ENCODE peak calls at places on chromosomes 4 and X, in ten cellular contexts. One of them, this sample, is unnamed.

GRCh38 chrX:42686706-42687105 is 91.3 kb downstream of the PPP1R2C start:
- DNase-seq in suprapubic skin: no peak
- DNase-seq in adrenal gland: no peak
- DNase-seq in stimulated activated CD8-positive, alpha-beta memory T cell treated with anti-CD3 and anti-CD28 coated beads, Interleukin-2, amount 100 ng/mL, for 1 hour: no peak
- DNase-seq in H4: no peak
- DNase-seq in KG1: no peak
- DNase-seq in stimulated activated CD4-positive, alpha-beta T cell treated with anti-CD3 and anti-CD28 coated beads, Interleukin-12 subunit alpha, Interleukin-12 subunit beta, amount 100 ng/mL, for 48 hours: no peak
- DNase-seq in astrocyte of the cerebellum: no peak
- DNase-seq in stimulated activated naive CD8-positive, alpha-beta T cell treated with anti-CD3 and anti-CD28 coated beads, Interleukin-15, Interleukin-2, amounts not matched to agents 100 U/mL and 50 U/mL, for 24 hours: no peak
- DNase-seq in smooth muscle cell of the brain vasculature: no peak
- DNase-seq in this sample: no peak

GRCh38 chr4:39908284-39908683 is 69.4 kb downstream of the PDS5A start:
- DNase-seq in suprapubic skin: no peak
- DNase-seq in stimulated activated CD8-positive, alpha-beta memory T cell treated with anti-CD3 and anti-CD28 coated beads, Interleukin-2, amount 100 ng/mL, for 1 hour: no peak
- DNase-seq in smooth muscle cell of the brain vasculature: no peak
- DNase-seq in astrocyte of the cerebellum: no peak
- DNase-seq in KG1: no peak
- DNase-seq in stimulated activated naive CD8-positive, alpha-beta T cell treated with anti-CD3 and anti-CD28 coated beads, Interleukin-15, Interleukin-2, amounts not matched to agents 100 U/mL and 50 U/mL, for 24 hours: no peak
- DNase-seq in adrenal gland: no peak
- DNase-seq in stimulated activated CD4-positive, alpha-beta T cell treated with anti-CD3 and anti-CD28 coated beads, Interleukin-12 subunit alpha, Interleukin-12 subunit beta, amount 100 ng/mL, for 48 hours: no peak
- DNase-seq in H4: no peak
- DNase-seq in this sample: no peak

GRCh38 chrX:107747596-107748161 is 27.9 kb downstream of the TSC22D3 start:
- DNase-seq in astrocyte of the cerebellum: no peak
- DNase-seq in KG1: no peak
- DNase-seq in H4: no peak
- DNase-seq in smooth muscle cell of the brain vasculature: no peak
- DNase-seq in suprapubic skin: no peak
- DNase-seq in stimulated activated naive CD8-positive, alpha-beta T cell treated with anti-CD3 and anti-CD28 coated beads, Interleukin-15, Interleukin-2, amounts not matched to agents 100 U/mL and 50 U/mL, for 24 hours: no peak
- DNase-seq in adrenal gland: no peak
- DNase-seq in stimulated activated CD4-positive, alpha-beta T cell treated with anti-CD3 and anti-CD28 coated beads, Interleukin-12 subunit alpha, Interleukin-12 subunit beta, amount 100 ng/mL, for 48 hours: no peak
- DNase-seq in stimulated activated CD8-positive, alpha-beta memory T cell treated with anti-CD3 and anti-CD28 coated beads, Interleukin-2, amount 100 ng/mL, for 1 hour: no peak
- DNase-seq in this sample: peak

GRCh38 chr4:77002321-77002720 is 52.8 kb downstream of the SEPTIN11 start:
- DNase-seq in H4: no peak
- DNase-seq in astrocyte of the cerebellum: no peak
- DNase-seq in adrenal gland: no peak
- DNase-seq in KG1: no peak
- DNase-seq in suprapubic skin: no peak
- DNase-seq in stimulated activated CD4-positive, alpha-beta T cell treated with anti-CD3 and anti-CD28 coated beads, Interleukin-12 subunit alpha, Interleukin-12 subunit beta, amount 100 ng/mL, for 48 hours: no peak
- DNase-seq in stimulated activated CD8-positive, alpha-beta memory T cell treated with anti-CD3 and anti-CD28 coated beads, Interleukin-2, amount 100 ng/mL, for 1 hour: no peak
- DNase-seq in stimulated activated naive CD8-positive, alpha-beta T cell treated with anti-CD3 and anti-CD28 coated beads, Interleukin-15, Interleukin-2, amounts not matched to agents 100 U/mL and 50 U/mL, for 24 hours: no peak
- DNase-seq in smooth muscle cell of the brain vasculature: no peak
- DNase-seq in this sample: peak

GRCh38 chr4:114364857-114365256 is 233.8 kb upstream of the UGT8 start:
- DNase-seq in smooth muscle cell of the brain vasculature: no peak
- DNase-seq in stimulated activated CD8-positive, alpha-beta memory T cell treated with anti-CD3 and anti-CD28 coated beads, Interleukin-2, amount 100 ng/mL, for 1 hour: no peak
- DNase-seq in adrenal gland: no peak
- DNase-seq in stimulated activated naive CD8-positive, alpha-beta T cell treated with anti-CD3 and anti-CD28 coated beads, Interleukin-15, Interleukin-2, amounts not matched to agents 100 U/mL and 50 U/mL, for 24 hours: no peak
- DNase-seq in H4: peak
- DNase-seq in suprapubic skin: no peak
- DNase-seq in stimulated activated CD4-positive, alpha-beta T cell treated with anti-CD3 and anti-CD28 coated beads, Interleukin-12 subunit alpha, Interleukin-12 subunit beta, amount 100 ng/mL, for 48 hours: no peak
- DNase-seq in KG1: no peak
- DNase-seq in astrocyte of the cerebellum: no peak
- DNase-seq in this sample: peak

GRCh38 chr4:67152976-67153375 is 392.3 kb downstream of the CENPC start:
- DNase-seq in suprapubic skin: no peak
- DNase-seq in adrenal gland: no peak
- DNase-seq in stimulated activated CD8-positive, alpha-beta memory T cell treated with anti-CD3 and anti-CD28 coated beads, Interleukin-2, amount 100 ng/mL, for 1 hour: no peak
- DNase-seq in H4: no peak
- DNase-seq in astrocyte of the cerebellum: no peak
- DNase-seq in smooth muscle cell of the brain vasculature: no peak
- DNase-seq in KG1: no peak
- DNase-seq in stimulated activated naive CD8-positive, alpha-beta T cell treated with anti-CD3 and anti-CD28 coated beads, Interleukin-15, Interleukin-2, amounts not matched to agents 100 U/mL and 50 U/mL, for 24 hours: no peak
- DNase-seq in stimulated activated CD4-positive, alpha-beta T cell treated with anti-CD3 and anti-CD28 coated beads, Interleukin-12 subunit alpha, Interleukin-12 subunit beta, amount 100 ng/mL, for 48 hours: no peak
- DNase-seq in this sample: no peak

GRCh38 chr4:7392438-7393374 is 42.0 kb downstream of the PSAPL1 start:
- DNase-seq in stimulated activated CD4-positive, alpha-beta T cell treated with anti-CD3 and anti-CD28 coated beads, Interleukin-12 subunit alpha, Interleukin-12 subunit beta, amount 100 ng/mL, for 48 hours: no peak
- DNase-seq in stimulated activated CD8-positive, alpha-beta memory T cell treated with anti-CD3 and anti-CD28 coated beads, Interleukin-2, amount 100 ng/mL, for 1 hour: no peak
- DNase-seq in H4: no peak
- DNase-seq in suprapubic skin: peak
- DNase-seq in stimulated activated naive CD8-positive, alpha-beta T cell treated with anti-CD3 and anti-CD28 coated beads, Interleukin-15, Interleukin-2, amounts not matched to agents 100 U/mL and 50 U/mL, for 24 hours: no peak
- DNase-seq in KG1: no peak
- DNase-seq in astrocyte of the cerebellum: peak
- DNase-seq in smooth muscle cell of the brain vasculature: no peak
- DNase-seq in adrenal gland: no peak
- DNase-seq in this sample: no peak

GRCh38 chr4:2829933-2830451 is 13.7 kb upstream of the ADD1 start:
- DNase-seq in smooth muscle cell of the brain vasculature: no peak
- DNase-seq in stimulated activated CD8-positive, alpha-beta memory T cell treated with anti-CD3 and anti-CD28 coated beads, Interleukin-2, amount 100 ng/mL, for 1 hour: no peak
- DNase-seq in astrocyte of the cerebellum: no peak
- DNase-seq in adrenal gland: no peak
- DNase-seq in stimulated activated CD4-positive, alpha-beta T cell treated with anti-CD3 and anti-CD28 coated beads, Interleukin-12 subunit alpha, Interleukin-12 subunit beta, amount 100 ng/mL, for 48 hours: no peak
- DNase-seq in KG1: no peak
- DNase-seq in suprapubic skin: peak
- DNase-seq in H4: no peak
- DNase-seq in stimulated activated naive CD8-positive, alpha-beta T cell treated with anti-CD3 and anti-CD28 coated beads, Interleukin-15, Interleukin-2, amounts not matched to agents 100 U/mL and 50 U/mL, for 24 hours: no peak
- DNase-seq in this sample: no peak

GRCh38 chr4:21134994-21135393 is 434.7 kb downstream of the PACRGL start:
- DNase-seq in astrocyte of the cerebellum: peak
- DNase-seq in H4: peak
- DNase-seq in stimulated activated naive CD8-positive, alpha-beta T cell treated with anti-CD3 and anti-CD28 coated beads, Interleukin-15, Interleukin-2, amounts not matched to agents 100 U/mL and 50 U/mL, for 24 hours: no peak
- DNase-seq in smooth muscle cell of the brain vasculature: no peak
- DNase-seq in stimulated activated CD4-positive, alpha-beta T cell treated with anti-CD3 and anti-CD28 coated beads, Interleukin-12 subunit alpha, Interleukin-12 subunit beta, amount 100 ng/mL, for 48 hours: no peak
- DNase-seq in adrenal gland: no peak
- DNase-seq in suprapubic skin: no peak
- DNase-seq in stimulated activated CD8-positive, alpha-beta memory T cell treated with anti-CD3 and anti-CD28 coated beads, Interleukin-2, amount 100 ng/mL, for 1 hour: no peak
- DNase-seq in KG1: no peak
- DNase-seq in this sample: no peak

GRCh38 chrX:30308263-30309138 is 689 bp downstream of the NR0B1 start:
- DNase-seq in adrenal gland: peak
- DNase-seq in smooth muscle cell of the brain vasculature: no peak
- DNase-seq in KG1: no peak
- DNase-seq in suprapubic skin: no peak
- DNase-seq in stimulated activated CD4-positive, alpha-beta T cell treated with anti-CD3 and anti-CD28 coated beads, Interleukin-12 subunit alpha, Interleukin-12 subunit beta, amount 100 ng/mL, for 48 hours: no peak
- DNase-seq in H4: no peak
- DNase-seq in stimulated activated CD8-positive, alpha-beta memory T cell treated with anti-CD3 and anti-CD28 coated beads, Interleukin-2, amount 100 ng/mL, for 1 hour: no peak
- DNase-seq in stimulated activated naive CD8-positive, alpha-beta T cell treated with anti-CD3 and anti-CD28 coated beads, Interleukin-15, Interleukin-2, amounts not matched to agents 100 U/mL and 50 U/mL, for 24 hours: peak
- DNase-seq in astrocyte of the cerebellum: no peak
- DNase-seq in this sample: no peak

GRCh38 chr4:177442623-177443155 is 452 bp upstream of the AGA start:
- DNase-seq in KG1: peak
- DNase-seq in suprapubic skin: no peak
- DNase-seq in astrocyte of the cerebellum: no peak
- DNase-seq in H4: no peak
- DNase-seq in stimulated activated naive CD8-positive, alpha-beta T cell treated with anti-CD3 and anti-CD28 coated beads, Interleukin-15, Interleukin-2, amounts not matched to agents 100 U/mL and 50 U/mL, for 24 hours: peak
- DNase-seq in stimulated activated CD4-positive, alpha-beta T cell treated with anti-CD3 and anti-CD28 coated beads, Interleukin-12 subunit alpha, Interleukin-12 subunit beta, amount 100 ng/mL, for 48 hours: no peak
- DNase-seq in smooth muscle cell of the brain vasculature: no peak
- DNase-seq in stimulated activated CD8-positive, alpha-beta memory T cell treated with anti-CD3 and anti-CD28 coated beads, Interleukin-2, amount 100 ng/mL, for 1 hour: no peak
- DNase-seq in adrenal gland: peak
- DNase-seq in this sample: no peak

GRCh38 chrX:153635788-153636668 is 11.0 kb upstream of the DUSP9 start:
- DNase-seq in suprapubic skin: no peak
- DNase-seq in stimulated activated CD8-positive, alpha-beta memory T cell treated with anti-CD3 and anti-CD28 coated beads, Interleukin-2, amount 100 ng/mL, for 1 hour: no peak
- DNase-seq in KG1: no peak
- DNase-seq in astrocyte of the cerebellum: no peak
- DNase-seq in H4: peak
- DNase-seq in smooth muscle cell of the brain vasculature: no peak
- DNase-seq in stimulated activated naive CD8-positive, alpha-beta T cell treated with anti-CD3 and anti-CD28 coated beads, Interleukin-15, Interleukin-2, amounts not matched to agents 100 U/mL and 50 U/mL, for 24 hours: peak
- DNase-seq in stimulated activated CD4-positive, alpha-beta T cell treated with anti-CD3 and anti-CD28 coated beads, Interleukin-12 subunit alpha, Interleukin-12 subunit beta, amount 100 ng/mL, for 48 hours: no peak
- DNase-seq in adrenal gland: no peak
- DNase-seq in this sample: no peak

GRCh38 chrX:74160358-74160757 is 143.6 kb upstream of the ZCCHC13 start:
- DNase-seq in stimulated activated CD8-positive, alpha-beta memory T cell treated with anti-CD3 and anti-CD28 coated beads, Interleukin-2, amount 100 ng/mL, for 1 hour: no peak
- DNase-seq in adrenal gland: no peak
- DNase-seq in astrocyte of the cerebellum: no peak
- DNase-seq in smooth muscle cell of the brain vasculature: no peak
- DNase-seq in KG1: no peak
- DNase-seq in suprapubic skin: no peak
- DNase-seq in H4: no peak
- DNase-seq in stimulated activated naive CD8-positive, alpha-beta T cell treated with anti-CD3 and anti-CD28 coated beads, Interleukin-15, Interleukin-2, amounts not matched to agents 100 U/mL and 50 U/mL, for 24 hours: no peak
- DNase-seq in stimulated activated CD4-positive, alpha-beta T cell treated with anti-CD3 and anti-CD28 coated beads, Interleukin-12 subunit alpha, Interleukin-12 subunit beta, amount 100 ng/mL, for 48 hours: no peak
- DNase-seq in this sample: no peak

GRCh38 chr4:76488905-76489798 is 54.1 kb downstream of the SHROOM3 start:
- DNase-seq in KG1: no peak
- DNase-seq in stimulated activated CD4-positive, alpha-beta T cell treated with anti-CD3 and anti-CD28 coated beads, Interleukin-12 subunit alpha, Interleukin-12 subunit beta, amount 100 ng/mL, for 48 hours: no peak
- DNase-seq in suprapubic skin: no peak
- DNase-seq in adrenal gland: no peak
- DNase-seq in stimulated activated CD8-positive, alpha-beta memory T cell treated with anti-CD3 and anti-CD28 coated beads, Interleukin-2, amount 100 ng/mL, for 1 hour: no peak
- DNase-seq in smooth muscle cell of the brain vasculature: no peak
- DNase-seq in stimulated activated naive CD8-positive, alpha-beta T cell treated with anti-CD3 and anti-CD28 coated beads, Interleukin-15, Interleukin-2, amounts not matched to agents 100 U/mL and 50 U/mL, for 24 hours: no peak
- DNase-seq in H4: no peak
- DNase-seq in astrocyte of the cerebellum: no peak
- DNase-seq in this sample: no peak

GRCh38 chr4:138406881-138407280 is 164.7 kb upstream of the SLC7A11 start:
- DNase-seq in smooth muscle cell of the brain vasculature: no peak
- DNase-seq in stimulated activated CD8-positive, alpha-beta memory T cell treated with anti-CD3 and anti-CD28 coated beads, Interleukin-2, amount 100 ng/mL, for 1 hour: no peak
- DNase-seq in KG1: no peak
- DNase-seq in adrenal gland: no peak
- DNase-seq in stimulated activated naive CD8-positive, alpha-beta T cell treated with anti-CD3 and anti-CD28 coated beads, Interleukin-15, Interleukin-2, amounts not matched to agents 100 U/mL and 50 U/mL, for 24 hours: no peak
- DNase-seq in suprapubic skin: no peak
- DNase-seq in stimulated activated CD4-positive, alpha-beta T cell treated with anti-CD3 and anti-CD28 coated beads, Interleukin-12 subunit alpha, Interleukin-12 subunit beta, amount 100 ng/mL, for 48 hours: no peak
- DNase-seq in astrocyte of the cerebellum: no peak
- DNase-seq in H4: no peak
- DNase-seq in this sample: no peak

GRCh38 chr4:108247511-108248088 is 78.9 kb upstream of the LEF1 start:
- DNase-seq in stimulated activated naive CD8-positive, alpha-beta T cell treated with anti-CD3 and anti-CD28 coated beads, Interleukin-15, Interleukin-2, amounts not matched to agents 100 U/mL and 50 U/mL, for 24 hours: no peak
- DNase-seq in astrocyte of the cerebellum: no peak
- DNase-seq in adrenal gland: no peak
- DNase-seq in stimulated activated CD4-positive, alpha-beta T cell treated with anti-CD3 and anti-CD28 coated beads, Interleukin-12 subunit alpha, Interleukin-12 subunit beta, amount 100 ng/mL, for 48 hours: no peak
- DNase-seq in stimulated activated CD8-positive, alpha-beta memory T cell treated with anti-CD3 and anti-CD28 coated beads, Interleukin-2, amount 100 ng/mL, for 1 hour: no peak
- DNase-seq in H4: peak
- DNase-seq in smooth muscle cell of the brain vasculature: no peak
- DNase-seq in suprapubic skin: no peak
- DNase-seq in KG1: peak
- DNase-seq in this sample: peak

GRCh38 chr4:124635331-124635730 is 77.2 kb downstream of the ANKRD50 start:
- DNase-seq in stimulated activated CD8-positive, alpha-beta memory T cell treated with anti-CD3 and anti-CD28 coated beads, Interleukin-2, amount 100 ng/mL, for 1 hour: no peak
- DNase-seq in adrenal gland: no peak
- DNase-seq in stimulated activated CD4-positive, alpha-beta T cell treated with anti-CD3 and anti-CD28 coated beads, Interleukin-12 subunit alpha, Interleukin-12 subunit beta, amount 100 ng/mL, for 48 hours: no peak
- DNase-seq in H4: no peak
- DNase-seq in KG1: no peak
- DNase-seq in stimulated activated naive CD8-positive, alpha-beta T cell treated with anti-CD3 and anti-CD28 coated beads, Interleukin-15, Interleukin-2, amounts not matched to agents 100 U/mL and 50 U/mL, for 24 hours: no peak
- DNase-seq in astrocyte of the cerebellum: no peak
- DNase-seq in smooth muscle cell of the brain vasculature: no peak
- DNase-seq in suprapubic skin: no peak
- DNase-seq in this sample: no peak

GRCh38 chrX:129318375-129318774 is 204.9 kb downstream of the SMARCA1 start:
- DNase-seq in astrocyte of the cerebellum: no peak
- DNase-seq in H4: no peak
- DNase-seq in stimulated activated naive CD8-positive, alpha-beta T cell treated with anti-CD3 and anti-CD28 coated beads, Interleukin-15, Interleukin-2, amounts not matched to agents 100 U/mL and 50 U/mL, for 24 hours: peak
- DNase-seq in stimulated activated CD4-positive, alpha-beta T cell treated with anti-CD3 and anti-CD28 coated beads, Interleukin-12 subunit alpha, Interleukin-12 subunit beta, amount 100 ng/mL, for 48 hours: no peak
- DNase-seq in KG1: no peak
- DNase-seq in smooth muscle cell of the brain vasculature: peak
- DNase-seq in adrenal gland: peak
- DNase-seq in suprapubic skin: no peak
- DNase-seq in stimulated activated CD8-positive, alpha-beta memory T cell treated with anti-CD3 and anti-CD28 coated beads, Interleukin-2, amount 100 ng/mL, for 1 hour: no peak
- DNase-seq in this sample: no peak

GRCh38 chr4:25813705-25814104 is 49.1 kb downstream of the SEL1L3 start:
- DNase-seq in stimulated activated naive CD8-positive, alpha-beta T cell treated with anti-CD3 and anti-CD28 coated beads, Interleukin-15, Interleukin-2, amounts not matched to agents 100 U/mL and 50 U/mL, for 24 hours: no peak
- DNase-seq in KG1: no peak
- DNase-seq in suprapubic skin: no peak
- DNase-seq in stimulated activated CD8-positive, alpha-beta memory T cell treated with anti-CD3 and anti-CD28 coated beads, Interleukin-2, amount 100 ng/mL, for 1 hour: no peak
- DNase-seq in smooth muscle cell of the brain vasculature: peak
- DNase-seq in H4: no peak
- DNase-seq in astrocyte of the cerebellum: peak
- DNase-seq in stimulated activated CD4-positive, alpha-beta T cell treated with anti-CD3 and anti-CD28 coated beads, Interleukin-12 subunit alpha, Interleukin-12 subunit beta, amount 100 ng/mL, for 48 hours: no peak
- DNase-seq in adrenal gland: peak
- DNase-seq in this sample: no peak

GRCh38 chr4:8829584-8829983 is 42.1 kb downstream of the HMX1 start:
- DNase-seq in suprapubic skin: peak
- DNase-seq in astrocyte of the cerebellum: no peak
- DNase-seq in smooth muscle cell of the brain vasculature: no peak
- DNase-seq in KG1: no peak
- DNase-seq in H4: no peak
- DNase-seq in stimulated activated CD4-positive, alpha-beta T cell treated with anti-CD3 and anti-CD28 coated beads, Interleukin-12 subunit alpha, Interleukin-12 subunit beta, amount 100 ng/mL, for 48 hours: no peak
- DNase-seq in stimulated activated CD8-positive, alpha-beta memory T cell treated with anti-CD3 and anti-CD28 coated beads, Interleukin-2, amount 100 ng/mL, for 1 hour: no peak
- DNase-seq in adrenal gland: no peak
- DNase-seq in stimulated activated naive CD8-positive, alpha-beta T cell treated with anti-CD3 and anti-CD28 coated beads, Interleukin-15, Interleukin-2, amounts not matched to agents 100 U/mL and 50 U/mL, for 24 hours: no peak
- DNase-seq in this sample: no peak

GRCh38 chr4:37439809-37440518 is 195.4 kb downstream of the NWD2 start:
- DNase-seq in adrenal gland: no peak
- DNase-seq in stimulated activated CD8-positive, alpha-beta memory T cell treated with anti-CD3 and anti-CD28 coated beads, Interleukin-2, amount 100 ng/mL, for 1 hour: no peak
- DNase-seq in KG1: no peak
- DNase-seq in H4: no peak
- DNase-seq in stimulated activated CD4-positive, alpha-beta T cell treated with anti-CD3 and anti-CD28 coated beads, Interleukin-12 subunit alpha, Interleukin-12 subunit beta, amount 100 ng/mL, for 48 hours: no peak
- DNase-seq in stimulated activated naive CD8-positive, alpha-beta T cell treated with anti-CD3 and anti-CD28 coated beads, Interleukin-15, Interleukin-2, amounts not matched to agents 100 U/mL and 50 U/mL, for 24 hours: no peak
- DNase-seq in smooth muscle cell of the brain vasculature: no peak
- DNase-seq in suprapubic skin: no peak
- DNase-seq in astrocyte of the cerebellum: no peak
- DNase-seq in this sample: no peak

This sample was measured in retinal pigment epithelial cell.